ENCODE peak calls at places on chromosomes 1 and 21, in eight cellular contexts. H is fibroblast of mammary gland; V is astrocyte; S is activated CD8-positive, alpha-beta T cell treated with anti-CD3 and anti-CD28 coated beads for 36 hours; P is fibroblast of the aortic adventitia; N is psoas muscle; Q is astrocyte of the cerebellum; T is bronchial epithelial cell. B is an unnamed sample.

GRCh38 chr1:10019561-10019960 is 13.2 kb upstream of the UBE4B start:
- DNase-seq in V (no peak), S (no peak), Q (no peak), H (no peak), N (no peak), P (peak; percentile 64), T (no peak), B (no peak)

GRCh38 chr1:176643536-176643935 is 180.6 kb downstream of the PAPPA2 start:
- DNase-seq in Q (peak; percentile 68), V (peak; percentile 75), P (peak; percentile 70), S (no peak), N (no peak), T (peak; percentile 16), H (peak; percentile 88), B (no peak)

GRCh38 chr1:91891969-91892368 is 6.0 kb upstream of the TGFBR3 start:
- DNase-seq in N (no peak), T (no peak), H (peak; percentile 34), S (peak; percentile 37), V (no peak), Q (no peak), P (no peak), B (no peak)

GRCh38 chr1:238406098-238406497 is 515.4 kb upstream of the ZP4 start:
- DNase-seq in P (no peak), V (no peak), S (no peak), N (no peak), Q (no peak), H (no peak), T (no peak), B (no peak)

GRCh38 chr1:75768021-75768420 is 18.0 kb upstream of the RABGGTB start:
- DNase-seq in H (no peak), S (no peak), Q (no peak), T (peak; percentile 63), V (peak; percentile 42), N (no peak), P (no peak), B (no peak)

GRCh38 chr1:81635816-81636215 is 164.9 kb upstream of the ADGRL2 start:
- DNase-seq in V (no peak), Q (no peak), S (no peak), T (no peak), N (no peak), H (no peak), P (peak; percentile 8), B (no peak)

GRCh38 chr1:60813051-60813450 is 269.3 kb upstream of the NFIA start:
- DNase-seq in V (peak; percentile 59), N (no peak), T (no peak), H (no peak), S (no peak), P (no peak), Q (peak; percentile 58), B (no peak)

GRCh38 chr1:224450956-224451350 is 16.4 kb upstream of the WDR26 start:
- DNase-seq in V (no peak), N (no peak), H (no peak), P (no peak), Q (no peak), S (no peak), T (peak; percentile 60), B (no peak)

GRCh38 chr1:84245566-84245965 is 55.9 kb upstream of the SAMD13 start:
- DNase-seq in P (peak; percentile 46), N (no peak), S (no peak), V (no peak), H (peak; percentile 13), T (no peak), Q (no peak), B (no peak)

GRCh38 chr21:26845750-26846035 is 484 bp upstream of the ADAMTS1 start:
- DNase-seq in N (no peak), V (peak; percentile 8), S (no peak), P (no peak), T (no peak), Q (no peak), H (no peak), B (no peak)

GRCh38 chr21:26842976-26843911 is 2.0 kb downstream of the ADAMTS1 start:
- DNase-seq in T (peak; percentile 89), N (peak; percentile 94), V (peak; percentile 91), H (peak; percentile 97), S (peak; percentile 37), Q (peak; percentile 95), P (peak; percentile 97), B (no peak)

GRCh38 chr21:26845066-26845749 is at the start of gene ADAMTS1:
- DNase-seq in H (peak; percentile 88), Q (peak; percentile 68), T (peak; percentile 47), N (peak; percentile 91), V (peak; percentile 62), S (peak; percentile 26), P (peak; percentile 96), B (peak; percentile 43)

GRCh38 chr21:26843912-26844257 is 1.3 kb downstream of the ADAMTS1 start:
- DNase-seq in P (peak; percentile 42), H (peak; percentile 67), V (peak; percentile 85), Q (peak; percentile 79), T (peak; percentile 25), N (no peak), S (no peak), B (no peak)

DNA sequence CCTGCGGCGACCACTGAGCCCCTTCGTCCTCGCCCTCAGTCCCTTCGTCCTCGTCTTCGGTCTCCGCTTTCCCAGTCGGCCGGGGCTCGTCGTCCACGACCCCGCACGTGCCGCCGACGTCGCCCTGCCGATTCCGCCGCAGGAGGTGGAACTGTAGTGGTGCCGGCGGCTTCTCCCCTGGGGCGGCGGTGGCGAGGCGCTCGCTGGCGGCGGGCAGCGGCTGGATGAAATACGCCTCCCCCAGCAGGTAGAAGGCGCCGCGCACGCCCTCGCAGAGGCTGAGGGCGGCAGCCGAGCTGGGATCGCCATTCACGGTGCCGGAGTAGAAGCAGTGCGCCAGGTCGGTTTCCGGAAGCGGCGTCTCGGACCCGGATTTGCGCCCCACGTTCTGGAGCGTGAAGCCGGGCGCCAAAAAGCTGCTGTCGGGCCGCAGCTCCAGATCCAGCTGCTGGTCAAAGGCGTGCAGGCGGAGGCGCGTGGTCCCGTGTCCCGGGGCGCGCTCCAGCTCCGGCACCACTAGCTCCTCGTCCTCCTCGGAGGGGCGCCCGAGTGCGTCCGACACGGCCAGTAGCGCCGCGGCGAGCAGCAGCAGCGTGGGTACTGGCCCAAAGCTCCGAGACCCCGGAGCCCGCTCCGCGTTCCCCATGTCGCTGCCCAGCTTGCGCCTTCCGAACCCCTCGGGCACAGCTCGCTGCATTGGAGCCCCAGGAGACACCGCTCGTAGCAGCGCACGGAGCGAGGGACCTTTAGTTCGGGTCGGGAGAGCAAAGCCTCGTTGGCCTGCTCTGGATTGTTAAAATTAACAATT is 747 bp downstream of the ADAMTS1 start:
- DNase-seq in Q (no peak), P (peak; percentile 34), S (no peak), T (no peak), N (peak; percentile 69), H (no peak), V (peak; percentile 37), B (no peak)
- TF ChIP-seq CTCF in Q (no peak), P (peak; percentile 22), S (no peak), T (peak; percentile 8), N (no peak), H (no peak), V (no peak), B (no peak)

GRCh38 chr1:13950637-13951036 is 250.6 kb downstream of the PRDM2 start:
- DNase-seq in N (no peak), V (no peak), T (no peak), H (no peak), S (peak; percentile 10), P (no peak), Q (no peak), B (no peak)
- TF ChIP-seq CTCF in N (no peak), V (no peak), T (no peak), H (peak; percentile 26), S (no peak), P (peak; percentile 17), Q (peak; percentile 14), B (no peak)

DNA sequence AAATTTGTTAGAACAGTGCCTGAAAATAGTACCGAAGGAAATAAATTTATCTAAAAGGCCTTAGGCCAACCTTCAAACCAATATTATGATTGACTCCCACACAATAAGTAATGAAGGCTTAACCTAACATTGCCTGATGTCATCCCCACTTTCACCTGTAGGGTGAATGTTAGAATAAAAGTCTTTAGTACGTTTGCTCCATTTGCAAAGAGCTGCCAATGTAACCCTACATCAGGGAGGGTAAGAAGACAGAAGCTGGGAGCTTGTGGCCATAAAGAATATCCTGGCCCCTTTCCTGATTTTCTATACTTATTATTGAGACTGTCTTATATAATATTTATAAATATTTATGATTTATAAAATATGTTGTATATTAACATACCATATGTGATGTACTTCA is 661.8 kb upstream of the CXADR start:
- DNase-seq in S (no peak), H (no peak), P (no peak), Q (no peak), N (no peak), T (no peak), V (no peak), B (no peak)
- TF ChIP-seq CTCF in S (no peak), H (no peak), P (peak; percentile 26), Q (no peak), N (no peak), T (peak; percentile 4), V (no peak), B (no peak)

GRCh38 chr1:112466078-112466660 is 42.6 kb upstream of the WNT2B start:
- DNase-seq in P (peak; percentile 97), H (peak; percentile 95), S (peak; percentile 92), V (peak; percentile 84), N (peak; percentile 95), T (peak; percentile 87), Q (peak; percentile 82), B (peak; percentile 86)
- TF ChIP-seq CTCF in P (peak; percentile 78), H (peak; percentile 64), S (peak; percentile 86), V (peak; percentile 50), N (peak; percentile 88), T (peak; percentile 85), Q (peak; percentile 68), B (peak; percentile 81)

DNA sequence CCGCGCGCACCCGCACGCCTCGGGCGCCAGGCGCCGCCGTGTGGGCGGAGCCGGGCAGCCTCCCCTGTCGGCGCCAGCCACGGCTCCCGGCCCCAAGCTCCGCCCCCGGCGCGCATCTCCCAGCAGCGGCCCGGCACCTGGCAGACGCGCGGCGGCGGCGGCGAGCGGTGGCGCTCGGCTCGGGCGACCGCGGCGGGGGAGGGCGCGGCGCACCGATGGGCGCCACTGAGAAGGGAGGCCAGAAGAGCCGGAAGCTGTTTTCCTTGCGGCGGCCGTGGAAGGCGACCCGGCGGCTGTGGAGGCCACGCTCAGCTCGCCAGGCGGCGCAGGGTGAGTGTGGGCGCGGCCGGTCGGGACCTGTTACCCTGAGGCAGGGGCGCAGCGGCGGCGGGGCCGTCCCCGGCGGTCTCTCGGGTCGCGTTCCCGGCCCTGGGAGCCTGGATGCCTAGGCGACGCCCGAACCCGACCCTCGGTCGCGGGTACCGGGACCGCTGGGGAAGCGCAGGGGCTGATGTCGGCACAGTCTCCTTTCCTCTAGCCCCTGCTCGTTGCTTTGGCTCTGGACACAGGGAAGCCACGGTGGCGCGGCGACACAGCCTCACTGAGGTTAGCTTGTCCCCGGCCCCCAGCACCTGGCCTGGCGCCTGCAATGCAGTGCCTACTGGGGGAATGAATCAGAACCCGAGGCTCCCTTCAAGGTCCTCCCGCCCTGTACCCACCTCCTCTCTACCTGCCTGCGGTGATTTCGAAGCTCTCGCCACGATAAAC is 54.8 kb upstream of the DNAJC6 start:
- DNase-seq in N (peak; percentile 82), V (peak; percentile 29), Q (no peak), T (peak; percentile 41), P (no peak), H (peak; percentile 41), S (peak; percentile 89), B (peak; percentile 93)
- TF ChIP-seq CTCF in N (peak; percentile 18), V (no peak), Q (peak; percentile 13), T (peak; percentile 14), P (peak; percentile 20), H (no peak), S (no peak), B (no peak)